ENCODE peak calls at places on chromosome 20, in four cellular contexts. F, R, Z and S are unnamed samples.

GRCh38 chr20:63690898-63691710 is 5.3 kb upstream of the TNFRSF6B start:
- DNase-seq in Z (no peak), F (no peak), R (no peak), S (no peak)

GRCh38 chr20:54044156-54044555 is 26.2 kb downstream of the BCAS1 start:
- DNase-seq in F (peak), Z (no peak), R (no peak), S (no peak)

GRCh38 chr20:4817230-4817671 is 95.5 kb downstream of the PRND start:
- DNase-seq in R (no peak), Z (no peak), F (peak), S (no peak)

GRCh38 chr20:29741594-29741893 is 1515.9 kb upstream of the DEFB115 start:
- DNase-seq in R (no peak), F (no peak), Z (no peak), S (no peak)

GRCh38 chr20:59923514-59923913 is 9.9 kb downstream of the SYCP2 start:
- DNase-seq in R (no peak), Z (no peak), F (peak), S (no peak)

GRCh38 chr20:40643891-40644290 is 45.1 kb downstream of the MAFB start:
- DNase-seq in F (no peak), Z (no peak), R (no peak), S (no peak)

GRCh38 chr20:3472105-3472504 is 1.3 kb downstream of the ATRN start:
- DNase-seq in F (no peak), Z (no peak), R (no peak), S (no peak)

GRCh38 chr20:54172856-54173652 is 732 bp downstream of the CYP24A1 start:
- DNase-seq in F (peak), R (no peak), Z (no peak), S (no peak)

GRCh38 chr20:50541606-50542041 is 31.4 kb downstream of the PTPN1 start:
- DNase-seq in F (no peak), Z (no peak), R (no peak), S (no peak)

GRCh38 chr20:62087227-62087626 is 21.5 kb upstream of the TAF4 start:
- DNase-seq in R (no peak), F (no peak), Z (no peak), S (no peak)

GRCh38 chr20:32240220-32240619 is 32.5 kb downstream of the POFUT1 start:
- DNase-seq in R (no peak), Z (no peak), F (no peak), S (no peak)

GRCh38 chr20:5222919-5223634 is 93.7 kb downstream of the PROKR2 start:
- DNase-seq in F (peak), Z (peak), R (peak), S (no peak)

GRCh38 chr20:58048096-58048702 is 180.3 kb downstream of the ANKRD60 start:
- DNase-seq in Z (no peak), F (peak), R (no peak), S (no peak)

GRCh38 chr20:37194616-37195015 is 15.3 kb upstream of the MROH8 start:
- DNase-seq in F (no peak), Z (no peak), R (no peak), S (no peak)

GRCh38 chr20:50273601-50274491 is 83.2 kb downstream of the CEBPB start:
- DNase-seq in Z (no peak), F (no peak), R (no peak), S (no peak)

GRCh38 chr20:891121-892080 is 24.7 kb downstream of the ANGPT4 start:
- DNase-seq in F (peak), Z (no peak), R (no peak), S (peak)

GRCh38 chr20:15919118-15919517 is 654.1 kb downstream of the KIF16B start:
- DNase-seq in Z (no peak), F (no peak), R (no peak), S (no peak)

GRCh38 chr20:62350098-62350628 is 16.9 kb downstream of the LAMA5 start:
- DNase-seq in R (no peak), F (peak), Z (no peak), S (no peak)

GRCh38 chr20:49381558-49382493 is 100.6 kb downstream of the KCNB1 start:
- DNase-seq in R (peak), Z (no peak), F (no peak), S (peak)

GRCh38 chr20:23445596-23446217 is 6.2 kb downstream of the CSTL1 start:
- DNase-seq in F (peak), Z (peak), R (no peak), S (no peak)

GRCh38 chr20:50670126-50670862 is 21.0 kb downstream of the RIPOR3 start:
- DNase-seq in Z (no peak), R (peak), F (peak), S (no peak)

GRCh38 chr20:41198443-41198842 is 61.1 kb downstream of the PLCG1 start:
- DNase-seq in R (no peak), F (no peak), Z (no peak), S (no peak)

GRCh38 chr20:21465799-21466198 is 48.1 kb downstream of the NKX2-2 start:
- DNase-seq in F (no peak), R (no peak), Z (no peak), S (no peak)

GRCh38 chr20:10508468-10509251 is 73.6 kb downstream of the SLX4IP start:
- DNase-seq in R (no peak), F (no peak), Z (no peak), S (peak)

GRCh38 chr20:2800590-2801458 is at the start of gene CPXM1:
- DNase-seq in F (peak), Z (no peak), R (no peak), S (no peak)

GRCh38 chr20:14716251-14716650 is 378.8 kb upstream of the FLRT3 start:
- DNase-seq in R (no peak), Z (no peak), F (no peak), S (no peak)